ENCODE peak calls at places on chromosomes 2 and 18, in five cellular contexts. Y is IMR-90, S is H9, T is mesendoderm, O is trophoblast cell. M is an unnamed sample.

GRCh38 chr18:3162181-3162580 is 57.6 kb downstream of the MYOM1 start:
- DNase-seq in S (no peak), O (no peak), Y (no peak), T (no peak), M (no peak)

GRCh38 chr2:393711-394696 is 106.1 kb upstream of the ALKAL2 start:
- DNase-seq in Y (no peak), S (no peak), T (peak; percentile 98), O (peak; percentile 94), M (peak; percentile 12)

GRCh38 chr2:226187126-226187525 is 612.5 kb downstream of the IRS1 start:
- DNase-seq in Y (no peak), O (no peak), S (no peak), T (no peak), M (no peak)

GRCh38 chr2:30382995-30383394 is 64.1 kb upstream of the LCLAT1 start:
- DNase-seq in S (no peak), T (no peak), O (no peak), Y (no peak), M (no peak)

GRCh38 chr2:111168528-111168929 is 47.8 kb downstream of the BCL2L11 start:
- DNase-seq in S (no peak), O (no peak), T (no peak), Y (peak; percentile 89), M (no peak)

GRCh38 chr2:134078349-134078748 is 175.5 kb upstream of the MGAT5 start:
- DNase-seq in O (no peak), T (no peak), S (no peak), Y (no peak), M (no peak)

GRCh38 chr2:144379891-144380311 is 140.0 kb downstream of the ZEB2 start:
- DNase-seq in S (no peak), T (no peak), O (no peak), Y (no peak), M (no peak)

GRCh38 chr2:168456526-168457176 is 579 bp downstream of the CERS6 start:
- DNase-seq in S (no peak), T (peak; percentile 79), O (peak; percentile 12), Y (peak; percentile 13), M (peak; percentile 62)

GRCh38 chr2:12169060-12169406 is 422.6 kb downstream of the LPIN1 start:
- DNase-seq in S (no peak), Y (peak; percentile 82), T (no peak), O (peak; percentile 27), M (no peak)

GRCh38 chr2:96202152-96202856 is 6.3 kb downstream of the STARD7 start:
- DNase-seq in O (no peak), T (no peak), Y (no peak), S (no peak), M (no peak)

GRCh38 chr18:40210696-40211095 is 1744.3 kb upstream of the PIK3C3 start:
- DNase-seq in O (peak; percentile 3), T (no peak), Y (no peak), S (no peak), M (no peak)

GRCh38 chr2:126715576-126716406 is 59.8 kb downstream of the GYPC start:
- DNase-seq in T (no peak), Y (no peak), O (no peak), S (no peak), M (no peak)

GRCh38 chr18:79548986-79549637 is 130.5 kb upstream of the CTDP1 start:
- DNase-seq in S (no peak), Y (no peak), O (no peak), T (no peak), M (no peak)

GRCh38 chr2:53519925-53520629 is 247.5 kb upstream of the CHAC2 start:
- DNase-seq in Y (peak; percentile 21), S (no peak), T (no peak), O (peak; percentile 93), M (no peak)

GRCh38 chr2:239703834-239704233 is 303.0 kb upstream of the HDAC4 start:
- DNase-seq in Y (no peak), T (no peak), O (no peak), S (no peak), M (no peak)

GRCh38 chr2:218271865-218272530 is 1.7 kb downstream of the PNKD start:
- DNase-seq in T (no peak), Y (no peak), S (no peak), O (no peak), M (no peak)

GRCh38 chr2:43346619-43347018 is 120.2 kb upstream of the ZFP36L2 start:
- DNase-seq in O (no peak), Y (no peak), S (no peak), T (no peak), M (no peak)
- H2AK5ac ChIP-seq in O (peak overlapping the region; percentile 78), Y (peak overlapping the region; percentile 57), S (no peak overlapping the region), T (no peak overlapping the region), M (no peak overlapping the region)

GRCh38 chr2:37650548-37651101 is 20.8 kb downstream of the CDC42EP3 start:
- DNase-seq in T (no peak), Y (no peak), O (no peak), S (no peak), M (no peak)
- H2AK5ac ChIP-seq in T (no peak overlapping the region), Y (peak overlapping the region; percentile 35), O (no peak overlapping the region), S (no peak overlapping the region), M (no peak overlapping the region)

GRCh38 chr2:205714058-205714776 is 31.9 kb downstream of the NRP2 start:
- DNase-seq in S (no peak), O (peak; percentile 31), Y (peak; percentile 87), T (no peak), M (no peak)
- H2AK5ac ChIP-seq in S (no peak overlapping the region), O (no peak overlapping the region), Y (peak overlapping the region; percentile 70), T (no peak overlapping the region), M (no peak overlapping the region)

GRCh38 chr18:27382477-27383216 is 197.5 kb upstream of the CHST9 start:
- DNase-seq in Y (no peak), O (no peak), S (no peak), T (no peak), M (no peak)

GRCh38 chr18:27378396-27379094 is 193.4 kb upstream of the CHST9 start:
- DNase-seq in O (peak; percentile 50), Y (no peak), S (no peak), T (peak; percentile 31), M (no peak)

GRCh38 chr18:27377251-27377650 is 192.1 kb upstream of the CHST9 start:
- DNase-seq in Y (no peak), O (no peak), S (no peak), T (peak; percentile 18), M (no peak)
- H2AK5ac ChIP-seq in Y (no peak overlapping the region), O (no peak overlapping the region), S (no peak overlapping the region), T (no peak overlapping the region), M (no peak overlapping the region)

DNA sequence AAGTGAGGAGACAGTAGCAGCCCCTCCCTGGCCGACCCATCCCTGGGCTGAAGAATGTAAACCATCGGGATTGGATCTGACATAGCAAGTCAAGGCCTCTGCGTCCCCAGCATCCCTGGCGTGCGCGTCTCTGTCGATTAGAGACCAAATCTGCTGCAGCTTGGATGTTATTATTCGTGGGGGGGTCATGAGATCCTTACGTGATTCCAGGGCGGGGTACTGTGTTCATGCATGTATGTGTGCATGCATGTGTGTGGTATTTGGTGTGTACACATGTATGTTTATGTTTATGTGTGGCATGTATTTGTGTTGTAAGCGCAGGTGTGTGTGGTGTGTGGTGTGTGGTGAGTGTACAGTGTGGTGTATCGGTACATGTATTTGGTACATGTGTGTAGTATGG is 741.8 kb upstream of the SALL3 start:
- DNase-seq in T (no peak), O (no peak), S (no peak), Y (no peak), M (no peak)
- H2AK5ac ChIP-seq in T (no peak overlapping the region), O (no peak overlapping the region), S (no peak overlapping the region), Y (no peak overlapping the region), M (no peak overlapping the region)

GRCh38 chr2:65434592-65435241 is 2.3 kb upstream of the SPRED2 start:
- DNase-seq in Y (no peak), O (no peak), T (peak; percentile 61), S (no peak), M (no peak)
- H2AK5ac ChIP-seq in Y (peak overlapping the region; percentile 30), O (no peak overlapping the region), T (no peak overlapping the region), S (no peak overlapping the region), M (no peak overlapping the region)

GRCh38 chr2:200353873-200354272 is 47.4 kb downstream of the SPATS2L start:
- DNase-seq in Y (no peak), O (no peak), S (no peak), T (no peak), M (no peak)

GRCh38 chr2:200356794-200357472 is 50.4 kb downstream of the SPATS2L start:
- DNase-seq in S (no peak), O (peak; percentile 73), T (peak; percentile 81), Y (peak; percentile 78), M (no peak)

GRCh38 chr2:200353125-200353524 is 46.6 kb downstream of the SPATS2L start:
- DNase-seq in S (no peak), O (no peak), Y (no peak), T (no peak), M (no peak)

GRCh38 chr2:200356306-200356705 is 49.8 kb downstream of the SPATS2L start:
- DNase-seq in T (no peak), S (no peak), O (no peak), Y (peak; percentile 53), M (no peak)

GRCh38 chr2:200354823-200355751 is 48.6 kb downstream of the SPATS2L start:
- DNase-seq in S (no peak), Y (no peak), T (peak; percentile 63), O (peak; percentile 7), M (no peak)
- H2AK5ac ChIP-seq in S (no peak overlapping the region), Y (no peak overlapping the region), T (no peak overlapping the region), O (peak overlapping the region; percentile 92), M (no peak overlapping the region)

M was measured in neuronal stem cell.